ENCODE peak calls at places on chromosomes 1 and 21, in five cellular contexts. One of them, this sample, is unnamed.

GRCh38 chr1:227490001-227490400 is 73.4 kb upstream of the ZNF678 start:
- DNase-seq in sciatic nerve: no peak
- DNase-seq in NCI-H1436: no peak
- DNase-seq in T-helper 2 cell: no peak
- DNase-seq in Kasumi-1: no peak
- DNase-seq in this sample: no peak

GRCh38 chr1:26538480-26539412 is 9.2 kb downstream of the RPS6KA1 start:
- DNase-seq in T-helper 2 cell: no peak
- DNase-seq in sciatic nerve: no peak
- DNase-seq in NCI-H1436: no peak
- DNase-seq in Kasumi-1: peak
- DNase-seq in this sample: no peak

GRCh38 chr1:1092890-1093609 is 18.9 kb upstream of the RNF223 start:
- DNase-seq in NCI-H1436: no peak
- DNase-seq in T-helper 2 cell: no peak
- DNase-seq in Kasumi-1: no peak
- DNase-seq in sciatic nerve: no peak
- DNase-seq in this sample: no peak

GRCh38 chr1:3746389-3746783 is 5.9 kb upstream of the CCDC27 start:
- DNase-seq in sciatic nerve: no peak
- DNase-seq in T-helper 2 cell: no peak
- DNase-seq in Kasumi-1: no peak
- DNase-seq in NCI-H1436: no peak
- DNase-seq in this sample: no peak

GRCh38 chr1:47921935-47922415 is 75.2 kb downstream of the TRABD2B start:
- DNase-seq in sciatic nerve: no peak
- DNase-seq in Kasumi-1: no peak
- DNase-seq in NCI-H1436: no peak
- DNase-seq in T-helper 2 cell: no peak
- DNase-seq in this sample: no peak

GRCh38 chr1:228083871-228084278 is 1.4 kb downstream of the ARF1 start:
- DNase-seq in T-helper 2 cell: no peak
- DNase-seq in Kasumi-1: no peak
- DNase-seq in sciatic nerve: no peak
- DNase-seq in NCI-H1436: no peak
- DNase-seq in this sample: no peak

GRCh38 chr1:96973605-96974004 is 252.0 kb downstream of the PTBP2 start:
- DNase-seq in sciatic nerve: no peak
- DNase-seq in T-helper 2 cell: no peak
- DNase-seq in NCI-H1436: no peak
- DNase-seq in Kasumi-1: no peak
- DNase-seq in this sample: no peak

GRCh38 chr1:54397090-54397591 is 9.1 kb downstream of the SSBP3 start:
- DNase-seq in sciatic nerve: no peak
- DNase-seq in Kasumi-1: no peak
- DNase-seq in NCI-H1436: no peak
- DNase-seq in T-helper 2 cell: no peak
- DNase-seq in this sample: no peak

GRCh38 chr1:200353232-200353631 is 56.6 kb downstream of the ZNF281 start:
- DNase-seq in T-helper 2 cell: no peak
- DNase-seq in Kasumi-1: no peak
- DNase-seq in NCI-H1436: no peak
- DNase-seq in sciatic nerve: no peak
- DNase-seq in this sample: no peak

GRCh38 chr1:79792212-79792575 is 785.7 kb upstream of the ADGRL4 start:
- DNase-seq in T-helper 2 cell: no peak
- DNase-seq in sciatic nerve: no peak
- DNase-seq in NCI-H1436: no peak
- DNase-seq in Kasumi-1: no peak
- DNase-seq in this sample: no peak

GRCh38 chr1:156465747-156466365 is 34.7 kb downstream of the MEF2D start:
- DNase-seq in T-helper 2 cell: no peak
- DNase-seq in sciatic nerve: no peak
- DNase-seq in NCI-H1436: no peak
- DNase-seq in Kasumi-1: no peak
- DNase-seq in this sample: no peak

GRCh38 chr1:157512036-157512969 is 40.0 kb downstream of the FCRL5 start:
- DNase-seq in sciatic nerve: no peak
- DNase-seq in Kasumi-1: peak
- DNase-seq in T-helper 2 cell: no peak
- DNase-seq in NCI-H1436: no peak
- DNase-seq in this sample: no peak

GRCh38 chr1:28176492-28177470 is at the start of gene PTAFR:
- DNase-seq in T-helper 2 cell: no peak
- DNase-seq in NCI-H1436: no peak
- DNase-seq in Kasumi-1: peak
- DNase-seq in sciatic nerve: no peak
- DNase-seq in this sample: no peak

GRCh38 chr1:40638097-40639036 is 27.1 kb downstream of the RIMS3 start:
- DNase-seq in Kasumi-1: no peak
- DNase-seq in T-helper 2 cell: no peak
- DNase-seq in NCI-H1436: no peak
- DNase-seq in sciatic nerve: no peak
- DNase-seq in this sample: no peak

GRCh38 chr1:208496467-208497371 is 252.5 kb upstream of the PLXNA2 start:
- DNase-seq in Kasumi-1: no peak
- DNase-seq in T-helper 2 cell: no peak
- DNase-seq in sciatic nerve: no peak
- DNase-seq in NCI-H1436: no peak
- DNase-seq in this sample: no peak

GRCh38 chr1:161487483-161487827 is 17.8 kb upstream of the FCGR2A start:
- DNase-seq in Kasumi-1: no peak
- DNase-seq in sciatic nerve: peak
- DNase-seq in T-helper 2 cell: no peak
- DNase-seq in NCI-H1436: no peak
- DNase-seq in this sample: peak

GRCh38 chr1:184424945-184425344 is 38.1 kb downstream of the C1orf21 start:
- DNase-seq in sciatic nerve: no peak
- DNase-seq in NCI-H1436: no peak
- DNase-seq in T-helper 2 cell: no peak
- DNase-seq in Kasumi-1: no peak
- DNase-seq in this sample: no peak

GRCh38 chr1:170707959-170708666 is 44.2 kb downstream of the PRRX1 start:
- DNase-seq in NCI-H1436: no peak
- DNase-seq in T-helper 2 cell: no peak
- DNase-seq in sciatic nerve: no peak
- DNase-seq in Kasumi-1: no peak
- DNase-seq in this sample: peak

GRCh38 chr21:15741510-15741909 is 11.7 kb downstream of the USP25 start:
- DNase-seq in Kasumi-1: no peak
- DNase-seq in sciatic nerve: no peak
- DNase-seq in NCI-H1436: no peak
- DNase-seq in T-helper 2 cell: no peak
- DNase-seq in this sample: no peak

GRCh38 chr1:174040387-174040786 is 18.2 kb upstream of the RC3H1 start:
- DNase-seq in T-helper 2 cell: no peak
- DNase-seq in Kasumi-1: no peak
- DNase-seq in sciatic nerve: no peak
- DNase-seq in NCI-H1436: peak
- DNase-seq in this sample: peak

GRCh38 chr21:36134820-36135390 is at the start of gene CBR3:
- DNase-seq in Kasumi-1: no peak
- DNase-seq in T-helper 2 cell: peak
- DNase-seq in NCI-H1436: no peak
- DNase-seq in sciatic nerve: peak
- DNase-seq in this sample: no peak

GRCh38 chr1:200207711-200208126 is 180.2 kb downstream of the NR5A2 start:
- DNase-seq in T-helper 2 cell: no peak
- DNase-seq in sciatic nerve: no peak
- DNase-seq in NCI-H1436: no peak
- DNase-seq in Kasumi-1: peak
- DNase-seq in this sample: no peak

GRCh38 chr1:100730130-100730529 is 10.6 kb downstream of the VCAM1 start:
- DNase-seq in NCI-H1436: no peak
- DNase-seq in sciatic nerve: no peak
- DNase-seq in T-helper 2 cell: no peak
- DNase-seq in Kasumi-1: no peak
- DNase-seq in this sample: no peak

GRCh38 chr1:15489052-15489736 is 13.3 kb downstream of the CELA2B start:
- DNase-seq in Kasumi-1: no peak
- DNase-seq in sciatic nerve: no peak
- DNase-seq in T-helper 2 cell: no peak
- DNase-seq in NCI-H1436: no peak
- DNase-seq in this sample: no peak

GRCh38 chr1:2350486-2350885 is 40.9 kb downstream of the MORN1 start:
- DNase-seq in sciatic nerve: peak
- DNase-seq in T-helper 2 cell: no peak
- DNase-seq in Kasumi-1: no peak
- DNase-seq in NCI-H1436: no peak
- DNase-seq in this sample: no peak

GRCh38 chr1:234398849-234399381 is 25.7 kb downstream of the COA6 start:
- DNase-seq in NCI-H1436: no peak
- DNase-seq in Kasumi-1: peak
- DNase-seq in T-helper 2 cell: no peak
- DNase-seq in sciatic nerve: no peak
- DNase-seq in this sample: peak

GRCh38 chr1:195082183-195082582 is 1526.1 kb downstream of the KCNT2 start:
- DNase-seq in sciatic nerve: no peak
- DNase-seq in NCI-H1436: no peak
- DNase-seq in Kasumi-1: no peak
- DNase-seq in T-helper 2 cell: no peak
- DNase-seq in this sample: no peak

GRCh38 chr1:17570228-17570627 is 30.7 kb downstream of the ARHGEF10L start:
- DNase-seq in Kasumi-1: no peak
- DNase-seq in NCI-H1436: no peak
- DNase-seq in sciatic nerve: no peak
- DNase-seq in T-helper 2 cell: no peak
- DNase-seq in this sample: no peak

GRCh38 chr1:47439151-47440051 is 1.6 kb downstream of the FOXD2 start:
- DNase-seq in T-helper 2 cell: no peak
- DNase-seq in NCI-H1436: no peak
- DNase-seq in sciatic nerve: no peak
- DNase-seq in Kasumi-1: no peak
- DNase-seq in this sample: no peak

GRCh38 chr1:62230724-62231123 is 36.1 kb downstream of the L1TD1 start:
- DNase-seq in T-helper 2 cell: no peak
- DNase-seq in NCI-H1436: no peak
- DNase-seq in Kasumi-1: no peak
- DNase-seq in sciatic nerve: no peak
- DNase-seq in this sample: peak

GRCh38 chr1:217889401-217889800 is 258.3 kb downstream of the SPATA17 start:
- DNase-seq in T-helper 2 cell: no peak
- DNase-seq in NCI-H1436: no peak
- DNase-seq in Kasumi-1: no peak
- DNase-seq in sciatic nerve: no peak
- DNase-seq in this sample: no peak

GRCh38 chr1:25666437-25666836 is 49.8 kb downstream of the MAN1C1 start:
- DNase-seq in T-helper 2 cell: no peak
- DNase-seq in NCI-H1436: no peak
- DNase-seq in sciatic nerve: no peak
- DNase-seq in Kasumi-1: no peak
- DNase-seq in this sample: no peak

GRCh38 chr1:11065796-11066195 is 6.0 kb upstream of the SRM start:
- DNase-seq in T-helper 2 cell: no peak
- DNase-seq in sciatic nerve: peak
- DNase-seq in Kasumi-1: no peak
- DNase-seq in NCI-H1436: no peak
- DNase-seq in this sample: no peak

GRCh38 chr1:78227705-78228260 is 182.0 kb downstream of the GIPC2 start:
- DNase-seq in sciatic nerve: no peak
- DNase-seq in NCI-H1436: no peak
- DNase-seq in Kasumi-1: no peak
- DNase-seq in T-helper 2 cell: no peak
- DNase-seq in this sample: no peak

GRCh38 chr1:91400133-91400725 is 4.4 kb downstream of the HFM1 start:
- DNase-seq in Kasumi-1: no peak
- DNase-seq in T-helper 2 cell: no peak
- DNase-seq in NCI-H1436: no peak
- DNase-seq in sciatic nerve: no peak
- DNase-seq in this sample: no peak

GRCh38 chr1:233654667-233655432 is 40.9 kb downstream of the KCNK1 start:
- DNase-seq in Kasumi-1: no peak
- DNase-seq in sciatic nerve: no peak
- DNase-seq in NCI-H1436: no peak
- DNase-seq in T-helper 2 cell: no peak
- DNase-seq in this sample: no peak

GRCh38 chr1:77825356-77825709 is 45.9 kb downstream of the MIGA1 start:
- DNase-seq in sciatic nerve: no peak
- DNase-seq in T-helper 2 cell: no peak
- DNase-seq in Kasumi-1: peak
- DNase-seq in NCI-H1436: no peak
- DNase-seq in this sample: peak